ENCODE peak calls at places on chromosome 1, in six cellular contexts. Q is heart left ventricle; P is uterus; C is IMR-90; V is upper lobe of right lung; T is CD8-positive, alpha-beta T cell. M is an unnamed sample.
A peak's percentile ranks its signal among the peaks of the same experiment; 100 is the strongest.

GRCh38 chr1:211639500-211640361 is 35.7 kb downstream of the NEK2 start:
- DNase-seq in Q (no peak), P (no peak), C (peak; percentile 97), V (peak; percentile 16), T (no peak), M (no peak)

GRCh38 chr1:196464545-196464944 is 143.7 kb downstream of the KCNT2 start:
- DNase-seq in Q (no peak), P (no peak), C (peak; percentile 31), V (no peak), T (no peak), M (no peak)

GRCh38 chr1:161843156-161843555 is 77.0 kb downstream of the ATF6 start:
- DNase-seq in Q (no peak), P (no peak), C (no peak), V (no peak), T (no peak), M (no peak)

GRCh38 chr1:25797939-25798338 is 2.1 kb upstream of the SELENON start:
- DNase-seq in Q (peak; percentile 67), P (no peak), C (no peak), V (peak; percentile 77), T (peak; percentile 29), M (no peak)

GRCh38 chr1:214107322-214108096 is 119.7 kb downstream of the PROX1 start:
- DNase-seq in Q (peak; percentile 80), P (no peak), C (peak; percentile 0), V (no peak), T (no peak), M (no peak)

GRCh38 chr1:46613661-46614603 is 2.7 kb downstream of the MOB3C start:
- DNase-seq in Q (peak; percentile 94), P (peak; percentile 89), C (peak; percentile 76), V (peak; percentile 92), T (peak; percentile 36), M (peak; percentile 93)

GRCh38 chr1:44460107-44460885 is 55.2 kb downstream of the RNF220 start:
- DNase-seq in Q (no peak), P (no peak), C (no peak), V (no peak), T (no peak), M (no peak)

GRCh38 chr1:2943686-2944260 is 77.5 kb upstream of the ACTRT2 start:
- DNase-seq in Q (peak; percentile 11), P (no peak), C (no peak), V (peak; percentile 45), T (no peak), M (no peak)

GRCh38 chr1:226732856-226733291 is 6.2 kb downstream of the ITPKB start:
- DNase-seq in Q (no peak), P (no peak), C (no peak), V (no peak), T (no peak), M (no peak)

GRCh38 chr1:178609015-178609414 is 96.1 kb downstream of the TEX35 start:
- DNase-seq in Q (no peak), P (no peak), C (peak; percentile 92), V (no peak), T (no peak), M (no peak)

GRCh38 chr1:185534806-185535205 is 199.4 kb upstream of the HMCN1 start:
- DNase-seq in Q (no peak), P (no peak), C (no peak), V (no peak), T (no peak), M (no peak)

GRCh38 chr1:230865062-230865817 is 3.1 kb downstream of the C1orf198 start:
- DNase-seq in Q (no peak), P (no peak), C (no peak), V (no peak), T (no peak), M (no peak)

GRCh38 chr1:10754571-10755329 is 41.7 kb downstream of the CASZ1 start:
- DNase-seq in Q (no peak), P (peak; percentile 54), C (peak; percentile 33), V (no peak), T (no peak), M (no peak)

GRCh38 chr1:42682739-42683529 is 716 bp downstream of the YBX1 start:
- DNase-seq in Q (peak; percentile 83), P (peak; percentile 51), C (peak; percentile 69), V (peak; percentile 92), T (peak; percentile 62), M (peak; percentile 78)
- H3K4me1 ChIP-seq in Q (peaks cover 48% of the 10 kb centered on the region), P (peaks cover 10% of the 10 kb centered on the region), C (peaks cover 15% of the 10 kb centered on the region), V (peaks cover 55% of the 10 kb centered on the region), T (peaks cover 53% of the 10 kb centered on the region), M (no peaks in the 10 kb centered on the region)

GRCh38 chr1:37629726-37630425 is 4.8 kb downstream of the RSPO1 start:
- DNase-seq in Q (no peak), P (no peak), C (no peak), V (no peak), T (no peak), M (no peak)
- H3K27ac ChIP-seq in Q (no peak overlapping the region), P (peak overlapping the region; percentile 58), C (no peak overlapping the region), V (no peak overlapping the region), T (no peak overlapping the region), M (no peak overlapping the region)

GRCh38 chr1:17214876-17215544 is 10.1 kb downstream of the PADI1 start:
- DNase-seq in Q (no peak), P (no peak), C (no peak), V (no peak), T (no peak), M (no peak)

GRCh38 chr1:17215545-17215890 is 10.6 kb downstream of the PADI1 start:
- DNase-seq in Q (no peak), P (no peak), C (no peak), V (no peak), T (no peak), M (no peak)

GRCh38 chr1:17212487-17213121 is 7.7 kb downstream of the PADI1 start:
- DNase-seq in Q (no peak), P (no peak), C (peak; percentile 73), V (peak; percentile 73), T (peak; percentile 76), M (no peak)

GRCh38 chr1:17212009-17212408 is 7.1 kb downstream of the PADI1 start:
- DNase-seq in Q (no peak), P (no peak), C (no peak), V (no peak), T (no peak), M (no peak)

GRCh38 chr1:17213433-17214148 is 8.7 kb downstream of the PADI1 start:
- DNase-seq in Q (no peak), P (no peak), C (no peak), V (no peak), T (no peak), M (no peak)
- H3K4me3 ChIP-seq in Q (no peak overlapping the region), P (no peak overlapping the region), C (no peak overlapping the region), V (no peak overlapping the region), T (no peak overlapping the region), M (no peak overlapping the region)

GRCh38 chr1:39158330-39159086 is 46.0 kb upstream of the MACF1 start:
- DNase-seq in Q (no peak), P (no peak), C (peak; percentile 74), V (no peak), T (no peak), M (no peak)
- H3K4me1 ChIP-seq in Q (peaks cover 18% of the 10 kb centered on the region), P (peaks cover 4% of the 10 kb centered on the region), C (peaks cover 38% of the 10 kb centered on the region), V (peaks cover 48% of the 10 kb centered on the region), T (no peaks in the 10 kb centered on the region), M (peaks cover 59% of the 10 kb centered on the region)

DNA sequence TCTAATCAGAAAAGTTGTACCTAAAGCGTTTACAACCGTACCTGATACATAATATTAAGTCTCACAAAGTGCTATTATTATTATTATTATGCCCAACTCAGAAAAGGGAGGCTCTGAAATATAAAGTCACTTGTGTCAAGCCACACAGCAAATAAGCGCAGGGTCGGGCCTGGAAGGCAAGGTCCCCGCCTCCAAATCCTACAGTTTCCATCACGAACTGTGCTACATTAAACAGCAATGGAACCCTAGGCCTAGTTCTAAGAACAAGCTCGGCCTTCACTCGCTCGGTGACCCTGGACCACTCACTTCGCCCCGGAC is 550 bp downstream of the PARS2 start:
- DNase-seq in Q (no peak), P (no peak), C (no peak), V (no peak), T (peak; percentile 8), M (no peak)
- H3K27ac ChIP-seq in Q (peak overlapping the region; percentile 69), P (peak overlapping the region; percentile 62), C (peak overlapping the region; percentile 69), V (peak overlapping the region; percentile 80), T (peak overlapping the region; percentile 61), M (peak overlapping the region; percentile 54)

DNA sequence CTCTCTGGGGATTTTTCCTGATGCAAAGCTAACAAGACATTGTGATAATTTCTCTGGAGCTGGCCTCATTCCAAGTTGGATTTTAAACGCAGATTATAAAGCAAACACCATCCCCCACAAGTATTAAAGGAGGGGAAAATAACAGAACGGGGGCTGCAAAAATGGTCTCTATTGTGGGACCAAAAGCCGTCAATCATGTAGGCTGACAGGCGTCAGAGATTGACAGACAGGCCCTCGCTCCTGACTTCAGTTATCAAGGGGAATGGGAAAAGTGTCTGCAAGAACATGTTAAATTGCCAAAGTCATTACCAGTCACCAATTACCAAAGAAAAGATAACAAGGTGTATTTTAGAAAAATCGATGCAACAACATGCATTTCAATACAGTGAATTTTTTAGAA is 307.4 kb upstream of the POU3F1 start:
- DNase-seq in Q (no peak), P (no peak), C (no peak), V (no peak), T (no peak), M (no peak)
- H3K4me3 ChIP-seq in Q (no peak overlapping the region), P (no peak overlapping the region), C (no peak overlapping the region), V (no peak overlapping the region), T (no peak overlapping the region), M (no peak overlapping the region)

DNA sequence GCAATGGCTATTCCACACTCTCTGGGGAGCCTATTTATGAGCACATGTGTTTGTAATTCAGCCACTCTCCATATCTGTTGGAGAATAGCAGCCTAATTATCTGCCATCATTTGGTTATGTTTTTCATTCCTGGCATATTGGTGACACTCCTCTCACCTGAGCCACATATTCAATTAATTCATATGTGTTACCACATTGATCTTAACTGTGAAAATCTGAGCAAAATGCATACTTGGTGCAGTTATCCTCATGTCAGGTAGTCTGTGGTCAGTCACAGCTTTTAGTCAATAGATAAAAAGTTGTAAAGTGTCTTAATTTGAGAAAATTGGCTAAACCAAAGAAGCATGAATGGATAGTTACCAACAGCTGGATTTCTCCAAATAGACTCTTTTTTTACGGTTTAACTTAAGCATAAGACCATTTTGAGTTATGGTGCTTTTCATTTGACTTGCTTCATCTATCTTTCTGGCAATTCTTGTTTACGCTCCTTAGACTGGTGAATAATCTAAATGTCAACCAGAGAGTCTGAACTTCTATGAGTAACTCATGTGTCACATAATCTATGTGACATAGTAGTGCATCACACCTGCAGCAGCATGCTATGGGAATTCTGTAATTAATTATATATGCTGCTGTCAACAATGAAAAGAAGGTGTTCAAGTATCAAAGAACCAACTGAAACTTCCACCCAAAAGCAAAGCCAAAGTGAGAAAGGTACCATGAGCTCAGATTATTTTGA is 187.7 kb upstream of the SGIP1 start:
- DNase-seq in Q (no peak), P (no peak), C (no peak), V (no peak), T (no peak), M (no peak)
- H3K4me1 ChIP-seq in Q (peaks cover 29% of the 10 kb centered on the region), P (no peaks in the 10 kb centered on the region), C (peaks cover 17% of the 10 kb centered on the region), V (peaks cover 28% of the 10 kb centered on the region), T (peaks cover 80% of the 10 kb centered on the region), M (peaks cover 62% of the 10 kb centered on the region)